ENCODE peak calls at places on chromosomes 7 and 10, in ten cellular contexts. One of them, this sample, is unnamed.

GRCh38 chr10:27744478-27745379 is 890 bp downstream of the MKX start:
- DNase-seq in PC-9: no peak
- DNase-seq in colonic mucosa: no peak
- DNase-seq in CD8-positive, alpha-beta T cell: no peak
- DNase-seq in H9: peak; percentile 44
- DNase-seq in ovary: peak; percentile 76
- DNase-seq in PC-3: peak; percentile 29
- DNase-seq in psoas muscle: peak; percentile 58
- DNase-seq in RWPE2: peak; percentile 57
- DNase-seq in endodermal cell: no peak
- DNase-seq in this sample: no peak

GRCh38 chr10:30818010-30818660 is 188.6 kb upstream of the LYZL2 start:
- DNase-seq in PC-9: no peak
- DNase-seq in colonic mucosa: no peak
- DNase-seq in CD8-positive, alpha-beta T cell: no peak
- DNase-seq in H9: no peak
- DNase-seq in ovary: peak; percentile 50
- DNase-seq in PC-3: peak; percentile 12
- DNase-seq in psoas muscle: peak; percentile 83
- DNase-seq in RWPE2: no peak
- DNase-seq in endodermal cell: no peak
- DNase-seq in this sample: peak; percentile 50

GRCh38 chr10:95500649-95501048 is 60.5 kb downstream of the SORBS1 start:
- DNase-seq in PC-9: no peak
- DNase-seq in colonic mucosa: no peak
- DNase-seq in CD8-positive, alpha-beta T cell: no peak
- DNase-seq in H9: no peak
- DNase-seq in ovary: no peak
- DNase-seq in PC-3: no peak
- DNase-seq in psoas muscle: peak; percentile 60
- DNase-seq in RWPE2: no peak
- DNase-seq in endodermal cell: no peak
- DNase-seq in this sample: no peak

GRCh38 chr10:71427246-71427645 is 30.5 kb downstream of the CDH23 start:
- DNase-seq in PC-9: no peak
- DNase-seq in colonic mucosa: no peak
- DNase-seq in CD8-positive, alpha-beta T cell: no peak
- DNase-seq in H9: no peak
- DNase-seq in ovary: no peak
- DNase-seq in PC-3: no peak
- DNase-seq in psoas muscle: no peak
- DNase-seq in RWPE2: no peak
- DNase-seq in endodermal cell: peak; percentile 15
- DNase-seq in this sample: no peak

GRCh38 chr10:3425713-3426112 is 253.1 kb upstream of the PITRM1 start:
- DNase-seq in PC-9: no peak
- DNase-seq in colonic mucosa: no peak
- DNase-seq in CD8-positive, alpha-beta T cell: no peak
- DNase-seq in H9: no peak
- DNase-seq in ovary: no peak
- DNase-seq in PC-3: no peak
- DNase-seq in psoas muscle: no peak
- DNase-seq in RWPE2: no peak
- DNase-seq in endodermal cell: no peak
- DNase-seq in this sample: no peak

GRCh38 chr7:146554568-146554967 is 438.0 kb downstream of the CNTNAP2 start:
- DNase-seq in PC-9: no peak
- DNase-seq in colonic mucosa: no peak
- DNase-seq in CD8-positive, alpha-beta T cell: no peak
- DNase-seq in H9: no peak
- DNase-seq in ovary: no peak
- DNase-seq in PC-3: no peak
- DNase-seq in psoas muscle: no peak
- DNase-seq in RWPE2: no peak
- DNase-seq in endodermal cell: no peak
- DNase-seq in this sample: no peak

GRCh38 chr7:107007892-107008287 is 36.6 kb upstream of the PRKAR2B start:
- DNase-seq in PC-9: no peak
- DNase-seq in colonic mucosa: no peak
- DNase-seq in CD8-positive, alpha-beta T cell: no peak
- DNase-seq in H9: no peak
- DNase-seq in ovary: no peak
- DNase-seq in PC-3: no peak
- DNase-seq in psoas muscle: no peak
- DNase-seq in RWPE2: no peak
- DNase-seq in endodermal cell: no peak
- DNase-seq in this sample: no peak

GRCh38 chr10:25907247-25907646 is 26.8 kb upstream of the MYO3A start:
- DNase-seq in PC-9: no peak
- DNase-seq in colonic mucosa: no peak
- DNase-seq in CD8-positive, alpha-beta T cell: no peak
- DNase-seq in H9: no peak
- DNase-seq in ovary: no peak
- DNase-seq in PC-3: no peak
- DNase-seq in psoas muscle: no peak
- DNase-seq in RWPE2: no peak
- DNase-seq in endodermal cell: no peak
- DNase-seq in this sample: no peak

GRCh38 chr10:43693602-43694001 is 44.9 kb upstream of the ZNF32 start:
- DNase-seq in PC-9: no peak
- DNase-seq in colonic mucosa: no peak
- DNase-seq in CD8-positive, alpha-beta T cell: no peak
- DNase-seq in H9: no peak
- DNase-seq in ovary: no peak
- DNase-seq in PC-3: no peak
- DNase-seq in psoas muscle: no peak
- DNase-seq in RWPE2: no peak
- DNase-seq in endodermal cell: no peak
- DNase-seq in this sample: no peak

GRCh38 chr7:88429382-88429781 is 122.7 kb upstream of the STEAP4 start:
- DNase-seq in PC-9: peak; percentile 67
- DNase-seq in colonic mucosa: no peak
- DNase-seq in CD8-positive, alpha-beta T cell: no peak
- DNase-seq in H9: no peak
- DNase-seq in ovary: no peak
- DNase-seq in PC-3: peak; percentile 73
- DNase-seq in psoas muscle: no peak
- DNase-seq in RWPE2: no peak
- DNase-seq in endodermal cell: no peak
- DNase-seq in this sample: no peak

GRCh38 chr7:108079291-108080057 is 50.7 kb downstream of the LAMB4 start:
- DNase-seq in PC-9: peak; percentile 65
- DNase-seq in colonic mucosa: no peak
- DNase-seq in CD8-positive, alpha-beta T cell: no peak
- DNase-seq in H9: no peak
- DNase-seq in ovary: no peak
- DNase-seq in PC-3: peak; percentile 70
- DNase-seq in psoas muscle: no peak
- DNase-seq in RWPE2: no peak
- DNase-seq in endodermal cell: no peak
- DNase-seq in this sample: no peak

GRCh38 chr10:104208730-104209129 is 23.4 kb downstream of the CFAP43 start:
- DNase-seq in PC-9: no peak
- DNase-seq in colonic mucosa: no peak
- DNase-seq in CD8-positive, alpha-beta T cell: no peak
- DNase-seq in H9: no peak
- DNase-seq in ovary: no peak
- DNase-seq in PC-3: no peak
- DNase-seq in psoas muscle: no peak
- DNase-seq in RWPE2: no peak
- DNase-seq in endodermal cell: no peak
- DNase-seq in this sample: no peak

GRCh38 chr10:6579904-6580278 is at the start of gene PRKCQ:
- DNase-seq in PC-9: peak; percentile 37
- DNase-seq in colonic mucosa: peak; percentile 40
- DNase-seq in CD8-positive, alpha-beta T cell: no peak
- DNase-seq in H9: peak; percentile 59
- DNase-seq in ovary: peak; percentile 33
- DNase-seq in PC-3: no peak
- DNase-seq in psoas muscle: no peak
- DNase-seq in RWPE2: no peak
- DNase-seq in endodermal cell: no peak
- DNase-seq in this sample: no peak

DNA sequence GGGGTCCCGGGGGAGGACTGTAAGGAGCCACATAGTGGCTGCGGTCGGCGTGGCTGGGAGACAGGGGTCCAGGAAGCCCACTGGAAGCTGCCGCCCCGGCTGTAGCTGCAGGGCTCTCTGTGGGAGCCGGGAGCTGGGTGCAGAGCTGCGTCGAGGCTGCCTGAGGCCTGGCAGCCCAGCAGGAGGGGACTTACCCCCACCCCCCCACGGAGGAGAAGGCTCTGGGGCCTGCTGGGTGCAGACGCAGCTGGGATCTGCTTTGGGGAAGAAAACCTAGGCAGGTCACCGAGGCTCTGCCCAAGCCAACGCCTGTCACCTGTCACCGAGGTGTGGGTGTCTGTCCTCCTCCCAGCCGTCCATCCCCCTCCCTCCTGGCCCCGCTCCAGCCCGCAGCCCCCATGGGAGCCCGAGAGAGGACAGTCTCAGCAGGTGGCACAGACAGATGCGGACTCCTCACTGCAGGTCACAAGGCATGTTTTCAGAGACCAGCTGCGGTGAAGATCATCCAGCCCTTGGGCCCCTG is 25.2 kb downstream of the PWWP2B start:
- DNase-seq in PC-9: no peak
- DNase-seq in colonic mucosa: no peak
- DNase-seq in CD8-positive, alpha-beta T cell: no peak
- DNase-seq in H9: no peak
- DNase-seq in ovary: no peak
- DNase-seq in PC-3: no peak
- DNase-seq in psoas muscle: no peak
- DNase-seq in RWPE2: no peak
- DNase-seq in endodermal cell: no peak
- DNase-seq in this sample: no peak
- H3K4me1 ChIP-seq in PC-9: peaks cover 50% of the 10 kb centered on the region
- H3K4me1 ChIP-seq in colonic mucosa: peaks cover 37% of the 10 kb centered on the region
- H3K4me1 ChIP-seq in CD8-positive, alpha-beta T cell: peaks cover 40% of the 10 kb centered on the region
- H3K4me1 ChIP-seq in H9: peaks cover 6% of the 10 kb centered on the region
- H3K4me1 ChIP-seq in ovary: peaks cover 18% of the 10 kb centered on the region
- H3K4me1 ChIP-seq in PC-3: peaks cover 35% of the 10 kb centered on the region
- H3K4me1 ChIP-seq in psoas muscle: peaks cover 41% of the 10 kb centered on the region
- H3K4me1 ChIP-seq in RWPE2: peaks cover 32% of the 10 kb centered on the region
- H3K4me1 ChIP-seq in endodermal cell: peaks cover 11% of the 10 kb centered on the region
- H3K4me1 ChIP-seq in this sample: peaks cover 48% of the 10 kb centered on the region

GRCh38 chr10:131059881-131060280 is 251.6 kb downstream of the TCERG1L start:
- DNase-seq in PC-9: no peak
- DNase-seq in colonic mucosa: no peak
- DNase-seq in CD8-positive, alpha-beta T cell: no peak
- DNase-seq in H9: no peak
- DNase-seq in ovary: no peak
- DNase-seq in PC-3: no peak
- DNase-seq in psoas muscle: no peak
- DNase-seq in RWPE2: no peak
- DNase-seq in endodermal cell: no peak
- DNase-seq in this sample: no peak
- TF ChIP-seq CTCF in PC-9: no peak
- TF ChIP-seq CTCF in colonic mucosa: no peak
- TF ChIP-seq CTCF in CD8-positive, alpha-beta T cell: no peak
- TF ChIP-seq CTCF in H9: no peak
- TF ChIP-seq CTCF in ovary: no peak
- TF ChIP-seq CTCF in PC-3: no peak
- TF ChIP-seq CTCF in psoas muscle: no peak
- TF ChIP-seq CTCF in RWPE2: no peak
- TF ChIP-seq CTCF in endodermal cell: no peak
- TF ChIP-seq CTCF in this sample: no peak

DNA sequence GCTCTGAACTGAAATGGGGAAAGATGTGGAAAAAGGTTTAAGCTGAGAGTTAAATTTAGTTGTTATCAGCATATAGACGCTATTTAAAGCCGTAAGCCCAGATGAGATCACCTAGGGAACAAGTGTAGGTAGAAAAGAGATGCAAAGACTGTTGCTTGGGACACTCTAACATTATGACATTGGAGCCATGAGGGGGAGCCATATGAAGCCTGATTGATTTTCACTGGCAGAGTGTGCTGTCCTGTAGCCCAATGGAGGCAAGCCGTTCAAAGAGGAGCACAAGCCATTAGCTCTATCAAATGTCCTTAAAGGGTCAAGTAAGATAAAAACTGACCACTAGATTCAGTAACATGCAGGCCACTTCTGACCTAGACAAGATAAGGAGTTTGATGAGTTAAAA is 223.3 kb downstream of the TWIST1 start:
- DNase-seq in PC-9: no peak
- DNase-seq in colonic mucosa: no peak
- DNase-seq in CD8-positive, alpha-beta T cell: no peak
- DNase-seq in H9: peak; percentile 27
- DNase-seq in ovary: no peak
- DNase-seq in PC-3: no peak
- DNase-seq in psoas muscle: no peak
- DNase-seq in RWPE2: no peak
- DNase-seq in endodermal cell: no peak
- DNase-seq in this sample: no peak
- H3K4me1 ChIP-seq in PC-9: peaks cover 29% of the 10 kb centered on the region
- H3K4me1 ChIP-seq in colonic mucosa: no peaks in the 10 kb centered on the region
- H3K4me1 ChIP-seq in CD8-positive, alpha-beta T cell: no peaks in the 10 kb centered on the region
- H3K4me1 ChIP-seq in H9: no peaks in the 10 kb centered on the region
- H3K4me1 ChIP-seq in ovary: no peaks in the 10 kb centered on the region
- H3K4me1 ChIP-seq in PC-3: peaks cover 65% of the 10 kb centered on the region
- H3K4me1 ChIP-seq in psoas muscle: no peaks in the 10 kb centered on the region
- H3K4me1 ChIP-seq in RWPE2: peaks cover 22% of the 10 kb centered on the region
- H3K4me1 ChIP-seq in endodermal cell: peaks cover 6% of the 10 kb centered on the region
- H3K4me1 ChIP-seq in this sample: peaks cover 17% of the 10 kb centered on the region

GRCh38 chr10:126253613-126254002 is 134.7 kb downstream of the ADAM12 start:
- DNase-seq in PC-9: no peak
- DNase-seq in colonic mucosa: no peak
- DNase-seq in CD8-positive, alpha-beta T cell: no peak
- DNase-seq in H9: no peak
- DNase-seq in ovary: no peak
- DNase-seq in PC-3: peak; percentile 25
- DNase-seq in psoas muscle: no peak
- DNase-seq in RWPE2: no peak
- DNase-seq in endodermal cell: no peak
- DNase-seq in this sample: no peak

GRCh38 chr10:126255313-126255712 is 133.0 kb downstream of the ADAM12 start:
- DNase-seq in PC-9: no peak
- DNase-seq in colonic mucosa: no peak
- DNase-seq in CD8-positive, alpha-beta T cell: no peak
- DNase-seq in H9: no peak
- DNase-seq in ovary: no peak
- DNase-seq in PC-3: no peak
- DNase-seq in psoas muscle: no peak
- DNase-seq in RWPE2: no peak
- DNase-seq in endodermal cell: no peak
- DNase-seq in this sample: no peak

GRCh38 chr10:126259883-126260282 is 128.4 kb downstream of the ADAM12 start:
- DNase-seq in PC-9: no peak
- DNase-seq in colonic mucosa: no peak
- DNase-seq in CD8-positive, alpha-beta T cell: no peak
- DNase-seq in H9: no peak
- DNase-seq in ovary: no peak
- DNase-seq in PC-3: peak; percentile 14
- DNase-seq in psoas muscle: no peak
- DNase-seq in RWPE2: no peak
- DNase-seq in endodermal cell: peak; percentile 22
- DNase-seq in this sample: no peak

GRCh38 chr10:126252884-126253612 is 135.2 kb downstream of the ADAM12 start:
- DNase-seq in PC-9: no peak
- DNase-seq in colonic mucosa: no peak
- DNase-seq in CD8-positive, alpha-beta T cell: no peak
- DNase-seq in H9: no peak
- DNase-seq in ovary: peak; percentile 63
- DNase-seq in PC-3: peak; percentile 87
- DNase-seq in psoas muscle: no peak
- DNase-seq in RWPE2: no peak
- DNase-seq in endodermal cell: no peak
- DNase-seq in this sample: no peak

GRCh38 chr10:126256864-126257263 is 131.4 kb downstream of the ADAM12 start:
- DNase-seq in PC-9: no peak
- DNase-seq in colonic mucosa: no peak
- DNase-seq in CD8-positive, alpha-beta T cell: no peak
- DNase-seq in H9: no peak
- DNase-seq in ovary: no peak
- DNase-seq in PC-3: no peak
- DNase-seq in psoas muscle: no peak
- DNase-seq in RWPE2: no peak
- DNase-seq in endodermal cell: peak; percentile 61
- DNase-seq in this sample: no peak
- TF ChIP-seq CTCF in PC-9: no peak
- TF ChIP-seq CTCF in colonic mucosa: no peak
- TF ChIP-seq CTCF in CD8-positive, alpha-beta T cell: no peak
- TF ChIP-seq CTCF in H9: peak; percentile 55
- TF ChIP-seq CTCF in ovary: no peak
- TF ChIP-seq CTCF in PC-3: no peak
- TF ChIP-seq CTCF in psoas muscle: no peak
- TF ChIP-seq CTCF in RWPE2: no peak
- TF ChIP-seq CTCF in endodermal cell: peak; percentile 73
- TF ChIP-seq CTCF in this sample: no peak